ENCODE peak calls at places on chromosomes 5 and 9, in five cellular contexts. One of them, this sample, is unnamed.

GRCh38 chr5:38845555-38846378 is at the start of gene OSMR:
- DNase-seq in GM12878: no peak
- DNase-seq in breast epithelium: peak; percentile 89
- DNase-seq in stomach: peak; percentile 79
- DNase-seq in HepG2: peak; percentile 84
- DNase-seq in this sample: peak; percentile 90

GRCh38 chr5:181168595-181169118 is 21.3 kb downstream of the OR2V2 start:
- DNase-seq in GM12878: no peak
- DNase-seq in breast epithelium: no peak
- DNase-seq in stomach: no peak
- DNase-seq in HepG2: no peak
- DNase-seq in this sample: no peak

GRCh38 chr5:74016373-74016772 is 390.4 kb downstream of the ARHGEF28 start:
- DNase-seq in GM12878: no peak
- DNase-seq in breast epithelium: no peak
- DNase-seq in stomach: no peak
- DNase-seq in HepG2: peak; percentile 5
- DNase-seq in this sample: no peak

GRCh38 chr5:56480305-56481146 is 247.4 kb upstream of the ANKRD55 start:
- DNase-seq in GM12878: peak; percentile 9
- DNase-seq in breast epithelium: peak; percentile 63
- DNase-seq in stomach: peak; percentile 34
- DNase-seq in HepG2: peak; percentile 96
- DNase-seq in this sample: peak; percentile 88

GRCh38 chr9:136377351-136378170 is 4.1 kb upstream of the CARD9 start:
- DNase-seq in GM12878: no peak
- DNase-seq in breast epithelium: no peak
- DNase-seq in stomach: no peak
- DNase-seq in HepG2: no peak
- DNase-seq in this sample: no peak

GRCh38 chr9:137919649-137920101 is 42.1 kb downstream of the CACNA1B start:
- DNase-seq in GM12878: no peak
- DNase-seq in breast epithelium: no peak
- DNase-seq in stomach: no peak
- DNase-seq in HepG2: no peak
- DNase-seq in this sample: no peak

GRCh38 chr5:125560476-125561225 is 814.2 kb upstream of the ZNF608 start:
- DNase-seq in GM12878: no peak
- DNase-seq in breast epithelium: no peak
- DNase-seq in stomach: no peak
- DNase-seq in HepG2: no peak
- DNase-seq in this sample: no peak

GRCh38 chr9:35736201-35736633 is 3.8 kb downstream of the CREB3 start:
- DNase-seq in GM12878: no peak
- DNase-seq in breast epithelium: no peak
- DNase-seq in stomach: peak; percentile 75
- DNase-seq in HepG2: peak; percentile 73
- DNase-seq in this sample: peak; percentile 87

GRCh38 chr5:135220394-135221186 is 178.4 kb downstream of the MACROH2A1 start:
- DNase-seq in GM12878: no peak
- DNase-seq in breast epithelium: no peak
- DNase-seq in stomach: peak; percentile 17
- DNase-seq in HepG2: no peak
- DNase-seq in this sample: peak; percentile 44

GRCh38 chr9:14383296-14383695 is 69.4 kb upstream of the NFIB start:
- DNase-seq in GM12878: no peak
- DNase-seq in breast epithelium: no peak
- DNase-seq in stomach: no peak
- DNase-seq in HepG2: no peak
- DNase-seq in this sample: no peak

GRCh38 chr9:34554211-34555001 is 31.6 kb upstream of the ENHO start:
- DNase-seq in GM12878: no peak
- DNase-seq in breast epithelium: no peak
- DNase-seq in stomach: no peak
- DNase-seq in HepG2: no peak
- DNase-seq in this sample: peak; percentile 63

GRCh38 chr5:153618857-153619256 is 128.4 kb downstream of the GRIA1 start:
- DNase-seq in GM12878: no peak
- DNase-seq in breast epithelium: no peak
- DNase-seq in stomach: no peak
- DNase-seq in HepG2: no peak
- DNase-seq in this sample: no peak

GRCh38 chr9:126604059-126604685 is 9.6 kb upstream of the LMX1B start:
- DNase-seq in GM12878: no peak
- DNase-seq in breast epithelium: no peak
- DNase-seq in stomach: no peak
- DNase-seq in HepG2: no peak
- DNase-seq in this sample: no peak

GRCh38 chr5:74372051-74372450 is 268.5 kb downstream of the ENC1 start:
- DNase-seq in GM12878: no peak
- DNase-seq in breast epithelium: no peak
- DNase-seq in stomach: no peak
- DNase-seq in HepG2: no peak
- DNase-seq in this sample: no peak

GRCh38 chr9:22405869-22406659 is 40.6 kb upstream of the DMRTA1 start:
- DNase-seq in GM12878: no peak
- DNase-seq in breast epithelium: no peak
- DNase-seq in stomach: no peak
- DNase-seq in HepG2: no peak
- DNase-seq in this sample: no peak

GRCh38 chr5:73448451-73449136 is at the start of gene FOXD1:
- DNase-seq in GM12878: no peak
- DNase-seq in breast epithelium: no peak
- DNase-seq in stomach: peak; percentile 45
- DNase-seq in HepG2: peak; percentile 32
- DNase-seq in this sample: peak; percentile 89

GRCh38 chr5:107404595-107405366 is 266.0 kb downstream of the EFNA5 start:
- DNase-seq in GM12878: no peak
- DNase-seq in breast epithelium: no peak
- DNase-seq in stomach: no peak
- DNase-seq in HepG2: no peak
- DNase-seq in this sample: no peak

GRCh38 chr9:23638011-23638410 is 188.0 kb downstream of the ELAVL2 start:
- DNase-seq in GM12878: no peak
- DNase-seq in breast epithelium: no peak
- DNase-seq in stomach: no peak
- DNase-seq in HepG2: no peak
- DNase-seq in this sample: no peak

GRCh38 chr5:98570661-98571181 is 202.7 kb upstream of the RGMB start:
- DNase-seq in GM12878: no peak
- DNase-seq in breast epithelium: no peak
- DNase-seq in stomach: no peak
- DNase-seq in HepG2: no peak
- DNase-seq in this sample: no peak

GRCh38 chr5:40866844-40867243 is 25.7 kb downstream of the CARD6 start:
- DNase-seq in GM12878: no peak
- DNase-seq in breast epithelium: no peak
- DNase-seq in stomach: no peak
- DNase-seq in HepG2: no peak
- DNase-seq in this sample: no peak

GRCh38 chr9:6625363-6625762 is 20.2 kb downstream of the GLDC start:
- DNase-seq in GM12878: no peak
- DNase-seq in breast epithelium: no peak
- DNase-seq in stomach: no peak
- DNase-seq in HepG2: no peak
- DNase-seq in this sample: no peak

GRCh38 chr9:105405514-105406131 is 42.2 kb upstream of the FSD1L start:
- DNase-seq in GM12878: peak; percentile 85
- DNase-seq in breast epithelium: no peak
- DNase-seq in stomach: no peak
- DNase-seq in HepG2: no peak
- DNase-seq in this sample: no peak

GRCh38 chr5:116566251-116566650 is 8.4 kb downstream of the SEMA6A start:
- DNase-seq in GM12878: no peak
- DNase-seq in breast epithelium: no peak
- DNase-seq in stomach: no peak
- DNase-seq in HepG2: no peak
- DNase-seq in this sample: no peak

GRCh38 chr5:5467737-5468136 is 45.3 kb downstream of the ICE1 start:
- DNase-seq in GM12878: no peak
- DNase-seq in breast epithelium: no peak
- DNase-seq in stomach: no peak
- DNase-seq in HepG2: no peak
- DNase-seq in this sample: no peak

GRCh38 chr9:91724068-91724440 is 226.0 kb downstream of the ROR2 start:
- DNase-seq in GM12878: no peak
- DNase-seq in breast epithelium: no peak
- DNase-seq in stomach: no peak
- DNase-seq in HepG2: no peak
- DNase-seq in this sample: no peak

GRCh38 chr5:134530375-134531077 is 5.1 kb downstream of the JADE2 start:
- DNase-seq in GM12878: no peak
- DNase-seq in breast epithelium: no peak
- DNase-seq in stomach: peak; percentile 76
- DNase-seq in HepG2: no peak
- DNase-seq in this sample: no peak

GRCh38 chr9:107216331-107216730 is 66.7 kb upstream of the RAD23B start:
- DNase-seq in GM12878: no peak
- DNase-seq in breast epithelium: no peak
- DNase-seq in stomach: no peak
- DNase-seq in HepG2: no peak
- DNase-seq in this sample: no peak

GRCh38 chr9:120917989-120918630 is 8.5 kb downstream of the TRAF1 start:
- DNase-seq in GM12878: no peak
- DNase-seq in breast epithelium: no peak
- DNase-seq in stomach: no peak
- DNase-seq in HepG2: no peak
- DNase-seq in this sample: no peak

GRCh38 chr5:1547655-1548054 is 23.9 kb upstream of the LPCAT1 start:
- DNase-seq in GM12878: no peak
- DNase-seq in breast epithelium: no peak
- DNase-seq in stomach: no peak
- DNase-seq in HepG2: no peak
- DNase-seq in this sample: peak; percentile 17

DNA sequence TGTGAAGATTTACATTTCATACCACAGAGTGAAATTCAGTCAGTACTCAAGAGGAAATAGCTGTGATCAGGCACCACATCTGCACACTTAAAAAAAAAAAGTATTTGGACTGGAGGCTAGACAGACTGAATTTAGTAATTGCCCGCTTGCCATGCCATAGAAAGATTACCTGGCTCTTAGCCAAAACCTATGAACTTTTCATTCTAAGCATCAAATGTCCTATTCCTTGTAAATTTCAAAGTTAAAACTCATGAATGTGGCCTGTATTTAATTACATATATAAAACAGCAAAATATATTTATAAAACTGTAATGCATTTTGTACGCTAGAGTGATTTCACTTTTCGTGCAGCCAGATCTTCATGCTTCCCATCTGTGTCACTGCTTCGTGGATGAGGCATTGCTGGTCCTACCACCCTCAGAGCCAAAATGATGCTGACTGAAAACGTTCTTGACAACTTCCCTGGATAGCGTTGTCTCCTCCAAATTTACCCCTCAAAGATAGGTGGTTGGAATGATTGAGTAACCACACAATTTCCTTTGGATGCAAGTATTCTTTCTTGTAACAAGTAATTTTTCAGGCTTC is 447.9 kb upstream of the SGCD start:
- DNase-seq in GM12878: no peak
- DNase-seq in breast epithelium: no peak
- DNase-seq in stomach: no peak
- DNase-seq in HepG2: no peak
- DNase-seq in this sample: no peak
- TF ChIP-seq POLR2AphosphoS5 in GM12878: no peak
- TF ChIP-seq POLR2AphosphoS5 in breast epithelium: no peak
- TF ChIP-seq POLR2AphosphoS5 in stomach: no peak
- TF ChIP-seq POLR2AphosphoS5 in HepG2: no peak
- TF ChIP-seq POLR2AphosphoS5 in this sample: no peak

GRCh38 chr5:156834916-156835315 is 15.2 kb upstream of the PPP1R2B start:
- DNase-seq in GM12878: no peak
- DNase-seq in breast epithelium: no peak
- DNase-seq in stomach: no peak
- DNase-seq in HepG2: no peak
- DNase-seq in this sample: no peak

GRCh38 chr5:156838966-156839365 is 11.1 kb upstream of the PPP1R2B start:
- DNase-seq in GM12878: no peak
- DNase-seq in breast epithelium: no peak
- DNase-seq in stomach: no peak
- DNase-seq in HepG2: no peak
- DNase-seq in this sample: no peak

GRCh38 chr5:156841737-156842136 is 8.4 kb upstream of the PPP1R2B start:
- DNase-seq in GM12878: no peak
- DNase-seq in breast epithelium: no peak
- DNase-seq in stomach: no peak
- DNase-seq in HepG2: no peak
- DNase-seq in this sample: no peak

GRCh38 chr5:156835905-156836304 is 14.2 kb upstream of the PPP1R2B start:
- DNase-seq in GM12878: no peak
- DNase-seq in breast epithelium: no peak
- DNase-seq in stomach: no peak
- DNase-seq in HepG2: peak; percentile 2
- DNase-seq in this sample: no peak
- TF ChIP-seq CTCF in GM12878: peak; percentile 47
- TF ChIP-seq CTCF in breast epithelium: peak; percentile 10
- TF ChIP-seq CTCF in stomach: no peak
- TF ChIP-seq CTCF in HepG2: peak; percentile 32
- TF ChIP-seq CTCF in this sample: no peak

GRCh38 chr5:173330151-173330855 is 2.1 kb upstream of the STC2 start:
- DNase-seq in GM12878: no peak
- DNase-seq in breast epithelium: no peak
- DNase-seq in stomach: no peak
- DNase-seq in HepG2: peak; percentile 82
- DNase-seq in this sample: no peak
- H3K4me3 ChIP-seq in GM12878: peak overlapping the region; percentile 60
- H3K4me3 ChIP-seq in breast epithelium: no peak overlapping the region
- H3K4me3 ChIP-seq in stomach: peak overlapping the region; percentile 50
- H3K4me3 ChIP-seq in HepG2: peak overlapping the region; percentile 97
- H3K4me3 ChIP-seq in this sample: no peak overlapping the region

GRCh38 chr5:55104966-55105701 is 2.7 kb downstream of the GZMA start:
- DNase-seq in GM12878: no peak
- DNase-seq in breast epithelium: no peak
- DNase-seq in stomach: no peak
- DNase-seq in HepG2: no peak
- DNase-seq in this sample: no peak

GRCh38 chr5:55104036-55104767 is 1.8 kb downstream of the GZMA start:
- DNase-seq in GM12878: no peak
- DNase-seq in breast epithelium: no peak
- DNase-seq in stomach: no peak
- DNase-seq in HepG2: no peak
- DNase-seq in this sample: no peak

GRCh38 chr5:55101556-55102276 is 730 bp upstream of the GZMA start:
- DNase-seq in GM12878: no peak
- DNase-seq in breast epithelium: no peak
- DNase-seq in stomach: no peak
- DNase-seq in HepG2: no peak
- DNase-seq in this sample: no peak

GRCh38 chr5:55096860-55097259 is 5.6 kb upstream of the GZMA start:
- DNase-seq in GM12878: no peak
- DNase-seq in breast epithelium: no peak
- DNase-seq in stomach: no peak
- DNase-seq in HepG2: no peak
- DNase-seq in this sample: no peak

DNA sequence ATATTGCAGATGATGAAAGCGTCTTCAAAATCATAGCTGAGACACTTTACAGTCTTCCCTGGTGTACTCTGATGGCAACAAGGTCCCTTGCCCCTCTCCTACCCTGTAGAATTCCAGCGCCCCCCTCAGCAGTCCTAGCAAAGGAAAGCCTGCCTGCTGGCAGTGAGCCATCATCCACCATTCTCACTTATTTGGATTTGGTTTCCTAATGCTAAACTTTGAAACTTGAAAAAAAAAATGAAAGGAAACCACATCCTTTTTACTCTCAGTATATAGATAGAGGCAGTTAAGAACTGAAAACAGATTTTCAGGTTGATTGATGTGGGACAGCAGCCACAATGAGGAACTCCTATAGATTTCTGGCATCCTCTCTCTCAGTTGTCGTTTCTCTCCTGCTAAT is at the start of gene GZMA:
- DNase-seq in GM12878: no peak
- DNase-seq in breast epithelium: no peak
- DNase-seq in stomach: no peak
- DNase-seq in HepG2: no peak
- DNase-seq in this sample: no peak
- TF ChIP-seq POLR2AphosphoS5 in GM12878: no peak
- TF ChIP-seq POLR2AphosphoS5 in breast epithelium: no peak
- TF ChIP-seq POLR2AphosphoS5 in stomach: no peak
- TF ChIP-seq POLR2AphosphoS5 in HepG2: no peak
- TF ChIP-seq POLR2AphosphoS5 in this sample: no peak

This sample was measured in spleen.